ENCODE peak calls at places on chromosomes 3 and 15, in six cellular contexts. One of them, this sample, is unnamed.

GRCh38 chr3:104521606-104522336 is 844.9 kb upstream of the ALCAM start:
- DNase-seq in brain microvascular endothelial cell: no peak
- DNase-seq in tibial nerve: no peak
- DNase-seq in body of pancreas: no peak
- DNase-seq in K562: no peak
- DNase-seq in heart right ventricle: no peak
- DNase-seq in this sample: no peak

GRCh38 chr15:92268900-92269299 is 124.8 kb upstream of the ST8SIA2 start:
- DNase-seq in brain microvascular endothelial cell: no peak
- DNase-seq in tibial nerve: no peak
- DNase-seq in body of pancreas: no peak
- DNase-seq in K562: no peak
- DNase-seq in heart right ventricle: no peak
- DNase-seq in this sample: no peak

GRCh38 chr15:57681011-57681410 is 25.5 kb upstream of the POLR2M start:
- DNase-seq in brain microvascular endothelial cell: no peak
- DNase-seq in tibial nerve: no peak
- DNase-seq in body of pancreas: no peak
- DNase-seq in K562: no peak
- DNase-seq in heart right ventricle: no peak
- DNase-seq in this sample: no peak

GRCh38 chr3:49422379-49423248 is at the start of gene AMT:
- DNase-seq in brain microvascular endothelial cell: no peak
- DNase-seq in tibial nerve: no peak
- DNase-seq in body of pancreas: peak
- DNase-seq in K562: no peak
- DNase-seq in heart right ventricle: peak
- DNase-seq in this sample: peak

GRCh38 chr3:187896664-187897063 is 151.4 kb upstream of the BCL6 start:
- DNase-seq in brain microvascular endothelial cell: no peak
- DNase-seq in tibial nerve: no peak
- DNase-seq in body of pancreas: no peak
- DNase-seq in K562: no peak
- DNase-seq in heart right ventricle: peak
- DNase-seq in this sample: no peak

GRCh38 chr15:39028069-39028468 is 463.5 kb upstream of the RASGRP1 start:
- DNase-seq in brain microvascular endothelial cell: peak
- DNase-seq in tibial nerve: peak
- DNase-seq in body of pancreas: no peak
- DNase-seq in K562: no peak
- DNase-seq in heart right ventricle: no peak
- DNase-seq in this sample: no peak

GRCh38 chr3:108834551-108834950 is 12.0 kb downstream of the TRAT1 start:
- DNase-seq in brain microvascular endothelial cell: no peak
- DNase-seq in tibial nerve: no peak
- DNase-seq in body of pancreas: no peak
- DNase-seq in K562: no peak
- DNase-seq in heart right ventricle: no peak
- DNase-seq in this sample: no peak

GRCh38 chr3:37511357-37511970 is 337.1 kb upstream of the LRRFIP2 start:
- DNase-seq in brain microvascular endothelial cell: no peak
- DNase-seq in tibial nerve: no peak
- DNase-seq in body of pancreas: peak
- DNase-seq in K562: no peak
- DNase-seq in heart right ventricle: no peak
- DNase-seq in this sample: no peak

GRCh38 chr3:127590282-127590592 is 296 bp downstream of the TPRA1 start:
- DNase-seq in brain microvascular endothelial cell: no peak
- DNase-seq in tibial nerve: no peak
- DNase-seq in body of pancreas: no peak
- DNase-seq in K562: peak
- DNase-seq in heart right ventricle: no peak
- DNase-seq in this sample: peak

GRCh38 chr3:50003216-50003615 is 63.3 kb downstream of the RBM6 start:
- DNase-seq in brain microvascular endothelial cell: no peak
- DNase-seq in tibial nerve: no peak
- DNase-seq in body of pancreas: no peak
- DNase-seq in K562: no peak
- DNase-seq in heart right ventricle: no peak
- DNase-seq in this sample: no peak

GRCh38 chr3:37198996-37199395 is 24.6 kb upstream of the LRRFIP2 start:
- DNase-seq in brain microvascular endothelial cell: no peak
- DNase-seq in tibial nerve: no peak
- DNase-seq in body of pancreas: no peak
- DNase-seq in K562: no peak
- DNase-seq in heart right ventricle: no peak
- DNase-seq in this sample: no peak

DNA sequence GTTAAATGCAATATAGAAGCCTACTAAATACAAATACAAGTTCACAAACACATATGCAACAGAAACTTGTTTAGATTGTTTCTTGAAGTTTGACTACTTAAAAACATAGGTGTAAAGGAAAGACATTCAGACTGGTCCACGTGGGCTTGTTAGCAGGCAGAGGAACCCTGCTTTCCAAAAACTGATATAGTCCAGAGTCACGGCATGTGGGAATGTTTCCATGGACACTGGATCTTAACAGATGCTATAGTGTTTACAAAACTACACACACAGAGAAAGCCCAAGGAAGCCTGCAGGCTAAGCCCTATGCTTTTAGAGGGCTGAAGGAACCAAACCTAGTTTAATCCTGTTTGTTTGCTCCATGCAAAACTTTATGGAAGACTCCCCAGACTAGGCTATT is 45.2 kb upstream of the LRRC58 start:
- DNase-seq in brain microvascular endothelial cell: no peak
- DNase-seq in tibial nerve: no peak
- DNase-seq in body of pancreas: no peak
- DNase-seq in K562: no peak
- DNase-seq in heart right ventricle: no peak
- DNase-seq in this sample: no peak
- H3K27ac ChIP-seq in brain microvascular endothelial cell: no peak
- H3K27ac ChIP-seq in tibial nerve: no peak
- H3K27ac ChIP-seq in body of pancreas: no peak
- H3K27ac ChIP-seq in K562: no peak
- H3K27ac ChIP-seq in heart right ventricle: peak
- H3K27ac ChIP-seq in this sample: no peak

DNA sequence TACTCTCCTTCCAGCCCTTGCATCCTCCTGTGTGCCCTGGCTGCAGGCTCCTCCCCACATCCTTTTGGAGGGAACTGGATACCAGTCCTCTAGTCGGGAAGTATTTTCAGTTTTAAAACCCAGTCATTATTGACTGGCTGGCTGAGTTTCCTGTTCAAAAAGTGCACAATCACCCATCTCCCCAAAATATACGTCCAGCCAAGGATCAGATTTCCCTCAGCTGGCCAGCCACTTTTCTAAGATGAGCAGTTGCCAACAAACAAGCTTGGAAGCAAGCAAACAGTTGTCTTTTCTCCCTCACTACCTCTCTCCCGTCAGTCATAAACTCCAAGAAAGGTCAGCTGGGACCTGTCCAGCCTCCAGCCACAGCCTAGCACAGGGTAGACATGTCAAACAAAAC is 147.7 kb upstream of the GALNT15 start:
- DNase-seq in brain microvascular endothelial cell: no peak
- DNase-seq in tibial nerve: no peak
- DNase-seq in body of pancreas: no peak
- DNase-seq in K562: no peak
- DNase-seq in heart right ventricle: no peak
- DNase-seq in this sample: no peak
- H3K4me3 ChIP-seq in brain microvascular endothelial cell: no peak
- H3K4me3 ChIP-seq in tibial nerve: no peak
- H3K4me3 ChIP-seq in body of pancreas: no peak
- H3K4me3 ChIP-seq in K562: no peak
- H3K4me3 ChIP-seq in heart right ventricle: no peak
- H3K4me3 ChIP-seq in this sample: no peak

GRCh38 chr15:80706161-80706560 is 11.1 kb downstream of the ABHD17C start:
- DNase-seq in brain microvascular endothelial cell: no peak
- DNase-seq in tibial nerve: no peak
- DNase-seq in body of pancreas: no peak
- DNase-seq in K562: no peak
- DNase-seq in heart right ventricle: no peak
- DNase-seq in this sample: no peak
- H3K27ac ChIP-seq in brain microvascular endothelial cell: no peak
- H3K27ac ChIP-seq in tibial nerve: no peak
- H3K27ac ChIP-seq in body of pancreas: no peak
- H3K27ac ChIP-seq in K562: no peak
- H3K27ac ChIP-seq in heart right ventricle: no peak
- H3K27ac ChIP-seq in this sample: no peak

GRCh38 chr3:16913264-16913580 is 28.5 kb downstream of the PLCL2 start:
- DNase-seq in brain microvascular endothelial cell: no peak
- DNase-seq in tibial nerve: no peak
- DNase-seq in body of pancreas: no peak
- DNase-seq in K562: no peak
- DNase-seq in heart right ventricle: no peak
- DNase-seq in this sample: no peak
- H3K4me3 ChIP-seq in brain microvascular endothelial cell: no peak
- H3K4me3 ChIP-seq in tibial nerve: no peak
- H3K4me3 ChIP-seq in body of pancreas: no peak
- H3K4me3 ChIP-seq in K562: no peak
- H3K4me3 ChIP-seq in heart right ventricle: no peak
- H3K4me3 ChIP-seq in this sample: no peak

GRCh38 chr3:171028025-171028778 is 1.7 kb upstream of the SLC2A2 start:
- DNase-seq in brain microvascular endothelial cell: peak
- DNase-seq in tibial nerve: no peak
- DNase-seq in body of pancreas: peak
- DNase-seq in K562: no peak
- DNase-seq in heart right ventricle: peak
- DNase-seq in this sample: peak
- H3K27ac ChIP-seq in brain microvascular endothelial cell: peak
- H3K27ac ChIP-seq in tibial nerve: no peak
- H3K27ac ChIP-seq in body of pancreas: no peak
- H3K27ac ChIP-seq in K562: no peak
- H3K27ac ChIP-seq in heart right ventricle: peak
- H3K27ac ChIP-seq in this sample: peak

DNA sequence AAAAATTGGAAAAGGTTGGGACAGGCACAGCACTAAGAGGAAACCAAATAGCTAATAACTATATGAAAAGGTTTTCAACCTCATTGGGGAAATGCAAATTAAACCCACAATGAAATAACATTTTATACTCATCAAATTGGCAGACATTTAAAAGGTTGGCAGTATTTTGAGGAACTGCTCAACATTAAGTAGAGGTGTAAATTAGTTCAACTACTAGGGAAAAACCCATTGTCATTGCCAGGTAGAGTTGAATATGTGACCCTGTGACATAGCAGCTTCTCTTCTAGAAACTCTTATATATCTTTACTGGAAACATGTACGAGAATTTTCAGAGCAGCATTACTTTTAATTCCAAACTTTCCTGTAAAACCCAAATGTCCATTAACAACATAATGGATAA is 9.7 kb downstream of the PDE8A start:
- DNase-seq in brain microvascular endothelial cell: no peak
- DNase-seq in tibial nerve: no peak
- DNase-seq in body of pancreas: no peak
- DNase-seq in K562: no peak
- DNase-seq in heart right ventricle: no peak
- DNase-seq in this sample: no peak
- H3K4me3 ChIP-seq in brain microvascular endothelial cell: no peak
- H3K4me3 ChIP-seq in tibial nerve: no peak
- H3K4me3 ChIP-seq in body of pancreas: no peak
- H3K4me3 ChIP-seq in K562: no peak
- H3K4me3 ChIP-seq in heart right ventricle: no peak
- H3K4me3 ChIP-seq in this sample: no peak

DNA sequence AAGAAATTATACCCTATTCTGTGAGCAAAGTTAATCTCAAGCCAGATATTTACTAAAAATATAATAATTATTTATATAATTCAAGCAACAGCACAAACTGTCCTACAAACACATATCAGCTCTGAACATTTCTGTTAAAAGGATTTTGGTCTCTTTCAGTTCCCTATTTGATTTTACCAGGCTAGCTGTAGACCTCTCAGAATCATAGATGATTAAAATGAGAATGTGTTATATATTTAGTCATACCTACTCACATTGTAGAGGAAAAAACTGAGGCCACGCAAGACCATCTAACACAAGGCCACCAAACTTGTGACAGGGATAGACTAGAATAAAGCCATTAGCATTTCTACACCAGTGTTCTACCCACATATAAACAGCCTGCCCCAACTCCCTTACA is 28.5 kb downstream of the ACKR4 start:
- DNase-seq in brain microvascular endothelial cell: no peak
- DNase-seq in tibial nerve: no peak
- DNase-seq in body of pancreas: no peak
- DNase-seq in K562: no peak
- DNase-seq in heart right ventricle: no peak
- DNase-seq in this sample: no peak
- H3K27ac ChIP-seq in brain microvascular endothelial cell: no peak
- H3K27ac ChIP-seq in tibial nerve: no peak
- H3K27ac ChIP-seq in body of pancreas: no peak
- H3K27ac ChIP-seq in K562: no peak
- H3K27ac ChIP-seq in heart right ventricle: no peak
- H3K27ac ChIP-seq in this sample: no peak

This sample was measured in small intestine.